ENCODE peak calls at places on chromosomes 1 and 21, in six cellular contexts. M is PC-3, O is K562, X is neural progenitor cell, V is left lung, W is glutamatergic neuron. A is an unnamed sample.

GRCh38 chr1:63557365-63557987 is 34.2 kb downstream of the EFCAB7 start:
- DNase-seq in M (peak; percentile 75), V (no peak), X (peak; percentile 56), O (peak; percentile 34), W (peak; percentile 45), A (no peak)

GRCh38 chr1:68570859-68571258 is 74.0 kb upstream of the DEPDC1 start:
- DNase-seq in V (no peak), O (no peak), X (no peak), M (peak; percentile 4), W (no peak), A (no peak)

GRCh38 chr1:112335351-112335750 is 60.7 kb upstream of the CTTNBP2NL start:
- DNase-seq in X (no peak), W (no peak), O (no peak), V (no peak), M (no peak), A (no peak)

GRCh38 chr1:55893155-55893554 is 678.0 kb upstream of the USP24 start:
- DNase-seq in M (peak; percentile 81), W (no peak), X (peak; percentile 30), V (no peak), O (no peak), A (no peak)

GRCh38 chr1:210448293-210448892 is 119.7 kb downstream of the HHAT start:
- DNase-seq in M (peak; percentile 73), X (peak; percentile 68), W (no peak), V (no peak), O (peak; percentile 33), A (peak; percentile 27)

GRCh38 chr1:31957701-31958674 is 19.8 kb upstream of the PTP4A2 start:
- DNase-seq in O (peak; percentile 69), M (no peak), V (no peak), W (no peak), X (no peak), A (no peak)

GRCh38 chr1:12491691-12492090 is 126.3 kb downstream of the DHRS3 start:
- DNase-seq in M (no peak), W (no peak), X (no peak), V (no peak), O (no peak), A (peak; percentile 42)

GRCh38 chr1:210342986-210343780 is 14.5 kb downstream of the HHAT start:
- DNase-seq in X (no peak), V (no peak), M (no peak), W (no peak), O (no peak), A (no peak)

GRCh38 chr1:230176871-230177411 is 109.9 kb downstream of the GALNT2 start:
- DNase-seq in W (peak; percentile 73), O (peak; percentile 70), M (no peak), V (no peak), X (peak; percentile 62), A (no peak)

GRCh38 chr1:237470712-237471310 is 419.9 kb downstream of the ZP4 start:
- DNase-seq in O (no peak), M (peak; percentile 13), W (no peak), V (no peak), X (peak; percentile 24), A (no peak)

GRCh38 chr1:105872761-105873286 is 1183.7 kb upstream of the PRMT6 start:
- DNase-seq in W (no peak), X (no peak), V (no peak), M (peak; percentile 51), O (no peak), A (no peak)

GRCh38 chr1:19824541-19824940 is 9.5 kb upstream of the RNF186 start:
- DNase-seq in W (no peak), O (no peak), X (no peak), V (no peak), M (no peak), A (no peak)

GRCh38 chr1:207021876-207022596 is 10.5 kb downstream of the C1orf116 start:
- DNase-seq in X (no peak), V (no peak), O (no peak), M (peak; percentile 65), W (no peak), A (no peak)

GRCh38 chr1:242225770-242226573 is 227.1 kb upstream of the MAP1LC3C start:
- DNase-seq in X (no peak), M (peak; percentile 100), V (no peak), W (no peak), O (no peak), A (no peak)

GRCh38 chr1:246096356-246096755 is 410.7 kb downstream of the SMYD3 start:
- DNase-seq in V (no peak), X (no peak), M (no peak), O (no peak), W (no peak), A (no peak)

GRCh38 chr1:98304888-98305287 is 356.6 kb upstream of the SNX7 start:
- DNase-seq in W (no peak), X (no peak), V (no peak), M (no peak), O (no peak), A (no peak)

GRCh38 chr1:61141288-61142044 is 59.1 kb downstream of the NFIA start:
- DNase-seq in O (no peak), V (no peak), W (no peak), X (no peak), M (peak; percentile 68), A (no peak)

GRCh38 chr21:20004353-20004752 is 993.9 kb upstream of the NCAM2 start:
- DNase-seq in V (no peak), X (no peak), W (no peak), M (no peak), O (no peak), A (no peak)

GRCh38 chr1:53689736-53690401 is 49.1 kb downstream of the GLIS1 start:
- DNase-seq in W (no peak), M (no peak), O (peak; percentile 24), X (no peak), V (no peak), A (no peak)

GRCh38 chr1:234769284-234769998 is 159.5 kb upstream of the IRF2BP2 start:
- DNase-seq in M (no peak), W (no peak), O (no peak), X (no peak), V (no peak), A (no peak)

GRCh38 chr1:109060707-109061106 is 15.1 kb downstream of the TAF13 start:
- DNase-seq in M (no peak), W (no peak), V (no peak), O (no peak), X (no peak), A (no peak)

GRCh38 chr1:218345673-218346390 is 696 bp downstream of the TGFB2 start:
- DNase-seq in X (peak; percentile 80), M (peak; percentile 89), O (peak; percentile 53), W (peak; percentile 77), V (no peak), A (no peak)

GRCh38 chr1:176364231-176364905 is 98.6 kb upstream of the PAPPA2 start:
- DNase-seq in X (peak; percentile 29), O (no peak), M (no peak), W (no peak), V (no peak), A (no peak)

GRCh38 chr1:18776777-18777176 is 82.7 kb downstream of the TAS1R2 start:
- DNase-seq in W (no peak), V (no peak), X (no peak), O (no peak), M (no peak), A (no peak)

GRCh38 chr1:192817202-192817601 is 8.4 kb downstream of the RGS2 start:
- DNase-seq in M (no peak), W (no peak), O (no peak), V (no peak), X (no peak), A (no peak)

DNA sequence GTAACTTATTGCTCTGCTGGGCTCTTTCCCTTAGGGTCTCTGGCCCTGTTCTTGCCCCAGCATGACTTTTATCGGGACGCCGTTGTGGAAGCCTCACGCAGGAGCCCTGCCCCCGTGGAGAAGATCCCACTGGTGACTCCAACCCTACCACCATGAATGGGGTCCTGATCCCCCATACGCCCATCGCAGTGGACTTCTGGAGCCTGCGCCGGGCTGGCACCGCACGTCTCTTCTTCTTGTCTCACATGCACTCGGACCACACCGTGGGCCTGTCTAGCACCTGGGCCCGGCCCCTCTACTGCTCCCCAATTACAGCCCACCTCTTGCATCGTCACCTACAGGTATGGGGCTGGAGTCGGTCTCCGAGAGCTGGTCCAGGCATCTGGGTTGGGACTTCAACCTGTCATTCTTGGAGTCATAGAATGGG is 322 bp downstream of the DCLRE1B start:
- DNase-seq in W (peak; percentile 22), V (peak; percentile 51), O (peak; percentile 47), M (peak; percentile 25), X (peak; percentile 63), A (no peak)
- TF ChIP-seq CTCF in W (no peak), V (no peak), O (no peak), M (no peak), X (no peak), A (no peak)

GRCh38 chr1:94819584-94819944 is 593 bp upstream of the SLC44A3 start:
- DNase-seq in V (no peak), M (no peak), X (no peak), W (no peak), O (no peak), A (no peak)

GRCh38 chr1:94817697-94818096 is 2.5 kb upstream of the SLC44A3 start:
- DNase-seq in M (no peak), V (no peak), O (no peak), X (no peak), W (no peak), A (no peak)

GRCh38 chr1:94821636-94822305 is 1.6 kb downstream of the SLC44A3 start:
- DNase-seq in V (no peak), O (no peak), M (peak; percentile 9), W (peak; percentile 43), X (no peak), A (no peak)

GRCh38 chr1:94820918-94821317 is 761 bp downstream of the SLC44A3 start:
- DNase-seq in X (no peak), V (no peak), W (no peak), M (peak; percentile 36), O (no peak), A (no peak)

DNA sequence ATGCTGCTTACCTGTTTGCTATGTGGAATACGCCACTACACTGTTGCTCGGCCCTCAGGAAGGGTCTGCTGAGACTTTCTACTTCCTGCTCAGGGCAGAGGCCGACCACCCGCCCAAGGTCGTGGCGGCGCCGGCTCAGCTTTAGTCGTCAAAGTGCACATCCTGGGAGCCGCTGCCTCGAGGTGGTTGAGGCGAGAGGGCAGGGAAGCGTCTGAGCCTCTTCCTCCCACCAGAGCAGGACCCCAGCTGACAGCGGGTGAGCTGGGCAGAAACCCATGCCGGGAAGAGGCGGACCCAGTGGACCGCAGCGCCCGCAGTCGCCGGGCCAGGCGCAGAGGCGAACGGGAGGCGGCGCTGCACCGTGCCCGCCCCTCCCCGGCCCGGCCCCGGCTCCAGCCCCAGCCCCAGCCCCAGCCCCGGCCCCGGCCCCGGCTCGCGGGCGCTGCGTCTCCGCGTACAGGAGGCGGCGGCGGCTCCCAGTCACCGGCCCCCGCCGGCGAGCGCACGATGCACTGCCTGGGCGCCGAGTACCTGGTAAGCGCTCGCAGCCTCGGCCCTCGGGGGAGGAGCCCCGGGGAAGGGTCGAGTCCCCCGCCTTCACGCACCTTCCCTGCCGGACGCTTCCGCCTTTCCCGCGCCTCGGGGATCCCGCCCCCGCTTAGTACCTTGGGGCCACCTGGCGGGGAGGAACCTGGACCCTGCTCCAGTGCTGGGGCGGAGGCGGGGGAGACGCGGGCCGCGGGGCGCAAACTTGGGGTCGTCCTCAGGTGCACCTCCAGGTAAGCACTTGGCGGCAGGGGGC is at the start of gene SLC44A3:
- DNase-seq in W (peak; percentile 75), M (peak; percentile 60), V (peak; percentile 55), O (no peak), X (peak; percentile 82), A (no peak)
- TF ChIP-seq CTCF in W (no peak), M (no peak), V (peak; percentile 13), O (no peak), X (peak; percentile 41), A (peak; percentile 27)

GRCh38 chr1:147600119-147601111 is 59.1 kb downstream of the BCL9 start:
- DNase-seq in M (peak; percentile 64), X (no peak), O (peak; percentile 20), W (no peak), V (no peak), A (no peak)
- TF ChIP-seq CTCF in M (no peak), X (no peak), O (peak; percentile 38), W (no peak), V (no peak), A (no peak)

GRCh38 chr1:160399544-160400283 is 650 bp upstream of the VANGL2 start:
- DNase-seq in W (no peak), X (peak; percentile 76), O (no peak), V (no peak), M (no peak), A (no peak)
- TF ChIP-seq CTCF in W (peak; percentile 45), X (peak; percentile 14), O (no peak), V (no peak), M (no peak), A (no peak)

A was measured in AG09319.